ENCODE peak calls at places on chromosome 9, in five cellular contexts. One of them, this sample, is unnamed.

GRCh38 chr9:38707885-38708640 is 11.9 kb downstream of the FAM240B start:
- DNase-seq in cardiac muscle cell: no peak
- DNase-seq in HFFc6: no peak
- DNase-seq in type B pancreatic cell: no peak
- DNase-seq in H9: peak
- DNase-seq in this sample: no peak

GRCh38 chr9:2465921-2466460 is 155.6 kb upstream of the VLDLR start:
- DNase-seq in H9: no peak
- DNase-seq in HFFc6: no peak
- DNase-seq in type B pancreatic cell: no peak
- DNase-seq in cardiac muscle cell: no peak
- DNase-seq in this sample: no peak

GRCh38 chr9:72292874-72293607 is 72.0 kb downstream of the ZFAND5 start:
- DNase-seq in H9: no peak
- DNase-seq in cardiac muscle cell: peak
- DNase-seq in HFFc6: peak
- DNase-seq in type B pancreatic cell: no peak
- DNase-seq in this sample: no peak

GRCh38 chr9:37904647-37905505 is 949 bp upstream of the SLC25A51 start:
- DNase-seq in cardiac muscle cell: peak
- DNase-seq in H9: no peak
- DNase-seq in type B pancreatic cell: no peak
- DNase-seq in HFFc6: no peak
- DNase-seq in this sample: no peak

GRCh38 chr9:122912671-122912963 is 506 bp downstream of the ZBTB6 start:
- DNase-seq in HFFc6: no peak
- DNase-seq in H9: no peak
- DNase-seq in cardiac muscle cell: no peak
- DNase-seq in type B pancreatic cell: no peak
- DNase-seq in this sample: no peak

GRCh38 chr9:86948153-86948929 is 1.0 kb upstream of the GAS1 start:
- DNase-seq in cardiac muscle cell: peak
- DNase-seq in HFFc6: peak
- DNase-seq in type B pancreatic cell: peak
- DNase-seq in H9: peak
- DNase-seq in this sample: no peak

GRCh38 chr9:106878081-106878837 is 15.3 kb downstream of the ZNF462 start:
- DNase-seq in cardiac muscle cell: no peak
- DNase-seq in type B pancreatic cell: no peak
- DNase-seq in HFFc6: no peak
- DNase-seq in H9: peak
- DNase-seq in this sample: no peak

GRCh38 chr9:90442738-90443137 is 199.9 kb downstream of the DIRAS2 start:
- DNase-seq in cardiac muscle cell: no peak
- DNase-seq in type B pancreatic cell: no peak
- DNase-seq in HFFc6: no peak
- DNase-seq in H9: no peak
- DNase-seq in this sample: no peak

GRCh38 chr9:20823051-20823450 is 139.0 kb downstream of the FOCAD start:
- DNase-seq in cardiac muscle cell: peak
- DNase-seq in H9: no peak
- DNase-seq in HFFc6: no peak
- DNase-seq in type B pancreatic cell: no peak
- DNase-seq in this sample: no peak

GRCh38 chr9:1087120-1087881 is 37.1 kb downstream of the DMRT2 start:
- DNase-seq in H9: no peak
- DNase-seq in cardiac muscle cell: no peak
- DNase-seq in type B pancreatic cell: no peak
- DNase-seq in HFFc6: no peak
- DNase-seq in this sample: no peak

GRCh38 chr9:32351845-32352244 is 32.6 kb upstream of the ACO1 start:
- DNase-seq in H9: peak
- DNase-seq in type B pancreatic cell: no peak
- DNase-seq in cardiac muscle cell: peak
- DNase-seq in HFFc6: no peak
- DNase-seq in this sample: no peak
- TF ChIP-seq CTCF in H9: peak
- TF ChIP-seq CTCF in type B pancreatic cell: peak
- TF ChIP-seq CTCF in cardiac muscle cell: peak
- TF ChIP-seq CTCF in HFFc6: peak
- TF ChIP-seq CTCF in this sample: no peak

GRCh38 chr9:116605060-116605459 is 82.0 kb upstream of the TRIM32 start:
- DNase-seq in H9: no peak
- DNase-seq in type B pancreatic cell: no peak
- DNase-seq in cardiac muscle cell: no peak
- DNase-seq in HFFc6: no peak
- DNase-seq in this sample: no peak

GRCh38 chr9:116596646-116597045 is 90.5 kb upstream of the TRIM32 start:
- DNase-seq in cardiac muscle cell: no peak
- DNase-seq in HFFc6: no peak
- DNase-seq in H9: no peak
- DNase-seq in type B pancreatic cell: no peak
- DNase-seq in this sample: no peak

GRCh38 chr9:116594552-116594951 is 92.6 kb upstream of the TRIM32 start:
- DNase-seq in type B pancreatic cell: no peak
- DNase-seq in HFFc6: peak
- DNase-seq in H9: no peak
- DNase-seq in cardiac muscle cell: peak
- DNase-seq in this sample: no peak

GRCh38 chr9:116599342-116599884 is 87.7 kb upstream of the TRIM32 start:
- DNase-seq in H9: no peak
- DNase-seq in type B pancreatic cell: no peak
- DNase-seq in HFFc6: no peak
- DNase-seq in cardiac muscle cell: no peak
- DNase-seq in this sample: no peak
- TF ChIP-seq CTCF in H9: peak
- TF ChIP-seq CTCF in type B pancreatic cell: peak
- TF ChIP-seq CTCF in HFFc6: peak
- TF ChIP-seq CTCF in cardiac muscle cell: no peak
- TF ChIP-seq CTCF in this sample: peak

GRCh38 chr9:121744002-121744686 is 92.7 kb downstream of the DAB2IP start:
- DNase-seq in HFFc6: peak
- DNase-seq in H9: peak
- DNase-seq in cardiac muscle cell: peak
- DNase-seq in type B pancreatic cell: no peak
- DNase-seq in this sample: no peak
- TF ChIP-seq CTCF in HFFc6: peak
- TF ChIP-seq CTCF in H9: peak
- TF ChIP-seq CTCF in cardiac muscle cell: peak
- TF ChIP-seq CTCF in type B pancreatic cell: peak
- TF ChIP-seq CTCF in this sample: peak

DNA sequence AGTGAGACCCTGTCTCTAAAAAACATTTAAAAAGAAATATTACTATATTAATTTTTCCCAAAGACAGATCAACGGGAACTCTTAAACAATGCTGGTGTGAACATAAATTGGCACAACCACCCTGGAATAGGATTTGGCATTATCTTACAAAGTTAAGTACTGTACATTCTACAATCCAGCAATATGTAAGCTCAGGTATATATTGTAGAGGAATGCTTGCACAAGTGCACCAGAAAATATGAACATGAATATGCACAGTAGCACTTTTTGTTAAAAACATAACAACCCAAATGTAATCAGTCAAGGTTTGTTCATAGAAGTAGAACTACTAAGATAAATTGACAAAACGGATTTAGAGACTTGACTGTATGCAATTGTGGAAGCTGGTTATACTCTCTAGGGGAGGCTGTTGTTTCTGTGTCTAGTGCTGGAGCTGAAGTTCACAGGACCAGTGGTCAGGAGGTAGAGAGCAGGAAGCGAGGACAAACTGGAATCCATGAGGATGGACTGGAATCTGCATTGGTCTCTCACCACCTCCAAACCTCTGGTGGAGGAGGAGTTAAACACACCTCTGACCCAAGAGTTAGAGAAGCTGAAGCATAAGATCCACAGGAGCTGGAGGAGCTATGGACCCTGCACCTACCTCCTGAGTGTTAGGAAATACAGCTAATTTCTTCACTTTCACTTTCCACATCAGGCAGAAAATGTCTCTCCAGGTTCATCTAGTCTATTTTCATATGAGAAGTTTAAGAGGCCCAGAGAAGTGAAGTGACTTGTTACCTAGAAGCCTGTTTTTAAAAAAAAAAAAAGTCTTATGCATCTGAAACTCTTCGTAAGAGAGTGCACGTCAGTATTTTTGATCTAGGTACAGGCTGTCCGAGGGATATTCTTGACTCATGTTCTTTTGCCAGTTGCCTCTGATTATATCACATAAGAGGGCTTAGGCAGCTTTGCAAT is 20.3 kb upstream of the RIC1 start:
- DNase-seq in HFFc6: no peak
- DNase-seq in cardiac muscle cell: peak
- DNase-seq in type B pancreatic cell: no peak
- DNase-seq in H9: no peak
- DNase-seq in this sample: no peak
- TF ChIP-seq CTCF in HFFc6: no peak
- TF ChIP-seq CTCF in cardiac muscle cell: no peak
- TF ChIP-seq CTCF in type B pancreatic cell: no peak
- TF ChIP-seq CTCF in H9: no peak
- TF ChIP-seq CTCF in this sample: no peak

GRCh38 chr9:34177906-34178697 is 741 bp upstream of the UBAP1 start:
- DNase-seq in cardiac muscle cell: no peak
- DNase-seq in H9: no peak
- DNase-seq in HFFc6: no peak
- DNase-seq in type B pancreatic cell: no peak
- DNase-seq in this sample: peak
- TF ChIP-seq CTCF in cardiac muscle cell: no peak
- TF ChIP-seq CTCF in H9: no peak
- TF ChIP-seq CTCF in HFFc6: no peak
- TF ChIP-seq CTCF in type B pancreatic cell: no peak
- TF ChIP-seq CTCF in this sample: no peak

GRCh38 chr9:19409406-19410194 is 791 bp downstream of the ACER2 start:
- DNase-seq in H9: peak
- DNase-seq in type B pancreatic cell: no peak
- DNase-seq in cardiac muscle cell: peak
- DNase-seq in HFFc6: no peak
- DNase-seq in this sample: no peak
- TF ChIP-seq CTCF in H9: no peak
- TF ChIP-seq CTCF in type B pancreatic cell: no peak
- TF ChIP-seq CTCF in cardiac muscle cell: no peak
- TF ChIP-seq CTCF in HFFc6: no peak
- TF ChIP-seq CTCF in this sample: no peak

GRCh38 chr9:133955821-133956411 is 36.2 kb downstream of the VAV2 start:
- DNase-seq in cardiac muscle cell: peak
- DNase-seq in type B pancreatic cell: no peak
- DNase-seq in HFFc6: no peak
- DNase-seq in H9: peak
- DNase-seq in this sample: peak
- TF ChIP-seq CTCF in cardiac muscle cell: peak
- TF ChIP-seq CTCF in type B pancreatic cell: peak
- TF ChIP-seq CTCF in HFFc6: no peak
- TF ChIP-seq CTCF in H9: peak
- TF ChIP-seq CTCF in this sample: peak

GRCh38 chr9:137278913-137279711 is 1.6 kb downstream of the TOR4A start:
- DNase-seq in cardiac muscle cell: no peak
- DNase-seq in type B pancreatic cell: peak
- DNase-seq in H9: peak
- DNase-seq in HFFc6: no peak
- DNase-seq in this sample: peak

GRCh38 chr9:137275937-137276756 is 1.4 kb upstream of the TOR4A start:
- DNase-seq in H9: peak
- DNase-seq in cardiac muscle cell: no peak
- DNase-seq in HFFc6: no peak
- DNase-seq in type B pancreatic cell: peak
- DNase-seq in this sample: no peak

GRCh38 chr9:137276757-137277328 is 683 bp upstream of the TOR4A start:
- DNase-seq in cardiac muscle cell: peak
- DNase-seq in H9: peak
- DNase-seq in HFFc6: peak
- DNase-seq in type B pancreatic cell: peak
- DNase-seq in this sample: peak

GRCh38 chr9:137278061-137278912 is 761 bp downstream of the TOR4A start:
- DNase-seq in cardiac muscle cell: peak
- DNase-seq in H9: peak
- DNase-seq in type B pancreatic cell: peak
- DNase-seq in HFFc6: no peak
- DNase-seq in this sample: no peak

DNA sequence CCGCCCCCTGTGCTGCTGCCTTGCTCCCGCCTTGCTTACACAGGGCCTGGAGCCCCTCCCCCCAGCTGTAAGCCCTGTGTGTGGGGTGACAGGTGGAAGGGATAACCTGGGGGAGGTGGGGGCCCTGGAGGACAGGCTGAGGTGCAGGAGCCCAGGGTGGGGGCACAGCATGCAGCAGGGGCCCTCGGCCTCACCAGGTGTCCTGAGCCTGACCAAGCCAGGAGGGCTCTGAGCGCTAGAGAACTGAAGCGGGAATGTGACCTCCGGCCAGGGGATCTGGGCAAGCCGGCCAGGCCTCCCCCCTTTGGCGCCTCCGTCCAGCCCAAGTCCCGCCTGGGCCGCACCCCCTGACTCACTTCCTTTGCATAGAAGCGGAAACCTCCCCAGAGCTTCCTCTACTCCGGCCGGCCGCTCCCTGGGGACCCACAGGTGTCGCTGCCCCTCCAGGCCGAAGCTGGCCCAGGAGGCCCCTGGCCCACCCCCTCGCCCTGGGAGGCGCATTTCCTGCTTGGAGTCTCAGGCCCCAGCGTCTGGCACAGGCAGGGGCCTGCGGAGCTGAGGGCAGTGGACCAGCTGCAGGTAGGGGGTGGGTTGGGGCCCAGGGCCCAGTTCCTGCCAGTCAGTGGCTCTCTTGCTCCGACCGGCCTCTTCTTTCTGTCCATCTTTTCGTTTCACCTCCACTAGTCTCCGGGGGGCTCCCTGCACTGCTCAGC is at the start of gene TOR4A:
- DNase-seq in type B pancreatic cell: peak
- DNase-seq in HFFc6: peak
- DNase-seq in H9: peak
- DNase-seq in cardiac muscle cell: peak
- DNase-seq in this sample: peak
- TF ChIP-seq CTCF in type B pancreatic cell: no peak
- TF ChIP-seq CTCF in HFFc6: peak
- TF ChIP-seq CTCF in H9: peak
- TF ChIP-seq CTCF in cardiac muscle cell: peak
- TF ChIP-seq CTCF in this sample: peak

DNA sequence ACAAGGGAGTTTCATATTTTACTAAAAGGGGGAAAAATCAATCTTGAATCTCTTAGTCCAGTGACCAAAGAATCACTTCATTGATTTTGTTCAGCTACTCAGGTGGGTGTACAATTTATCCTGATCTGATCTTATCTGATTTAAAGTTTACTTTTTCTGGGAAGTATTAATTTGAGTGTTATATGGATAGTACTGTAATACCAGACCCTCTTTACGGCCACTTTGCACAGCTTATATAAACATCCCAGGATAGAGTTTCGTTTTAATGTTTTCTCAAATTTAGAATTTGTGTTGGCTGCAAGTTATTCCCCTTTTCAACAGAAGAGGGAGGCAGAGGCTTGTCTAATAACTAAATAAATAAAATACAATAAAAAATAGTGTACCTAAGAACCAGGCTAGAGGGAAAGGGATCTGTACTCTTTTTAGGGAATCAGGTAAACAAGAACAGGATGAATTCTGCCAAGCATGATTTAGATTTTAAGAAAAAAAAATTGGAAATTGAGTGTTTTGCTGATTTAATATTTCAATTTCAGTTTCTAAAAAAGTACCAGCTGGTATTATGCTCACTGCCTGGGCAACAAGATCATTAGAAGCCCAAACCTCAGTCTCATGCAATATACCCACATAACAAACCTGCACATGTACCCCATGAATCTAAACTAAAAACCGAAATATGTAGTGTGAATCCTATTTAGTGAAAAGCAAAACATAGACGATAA is 69.2 kb downstream of the PSAT1 start:
- DNase-seq in cardiac muscle cell: peak
- DNase-seq in type B pancreatic cell: no peak
- DNase-seq in HFFc6: peak
- DNase-seq in H9: no peak
- DNase-seq in this sample: no peak
- TF ChIP-seq CTCF in cardiac muscle cell: peak
- TF ChIP-seq CTCF in type B pancreatic cell: peak
- TF ChIP-seq CTCF in HFFc6: peak
- TF ChIP-seq CTCF in H9: peak
- TF ChIP-seq CTCF in this sample: peak

This sample was measured in chondrocyte.